ENCODE peak calls at places on chromosome 18, in nine cellular contexts. W is natural killer cell; B is LoVo; K is AG04450; S is HFFc6; P is mucosa of gallbladder; R is stimulated activated CD4-positive, alpha-beta T cell treated with anti-CD3 and anti-CD28 coated beads, Interleukin-4, amount 100 ng/mL, for 1 hour; I is activated naive CD8-positive, alpha-beta T cell treated with anti-CD3 and anti-CD28 coated beads, Interleukin-2, amount 50 U/mL, for 24 hours; Y is thyroid gland. U is an unnamed sample.

GRCh38 chr18:48902023-48902855 is 48.5 kb downstream of the SMAD7 start:
- DNase-seq in W (no peak), B (peak; percentile 78), K (peak; percentile 78), S (peak; percentile 83), P (peak; percentile 85), R (no peak), I (no peak), Y (peak; percentile 92), U (peak; percentile 87)

GRCh38 chr18:4636957-4637356 is 181.8 kb upstream of the DLGAP1 start:
- DNase-seq in W (no peak), B (no peak), K (no peak), S (no peak), P (no peak), R (no peak), I (no peak), Y (peak; percentile 2), U (no peak)

GRCh38 chr18:58285731-58286130 is 241.7 kb downstream of the NEDD4L start:
- DNase-seq in W (no peak), B (no peak), K (no peak), S (no peak), P (no peak), R (no peak), I (no peak), Y (no peak), U (no peak)

GRCh38 chr18:77058186-77058847 is 74.3 kb downstream of the MBP start:
- DNase-seq in W (no peak), B (no peak), K (no peak), S (no peak), P (no peak), R (no peak), I (no peak), Y (no peak), U (no peak)

GRCh38 chr18:36572135-36572856 is 256.5 kb downstream of the TPGS2 start:
- DNase-seq in W (no peak), B (peak; percentile 28), K (no peak), S (peak; percentile 43), P (peak; percentile 47), R (no peak), I (peak; percentile 10), Y (peak; percentile 63), U (peak; percentile 68)

GRCh38 chr18:62938006-62938405 is 222.7 kb downstream of the PHLPP1 start:
- DNase-seq in W (no peak), B (no peak), K (peak; percentile 32), S (peak; percentile 57), P (no peak), R (no peak), I (no peak), Y (no peak), U (peak; percentile 77)

GRCh38 chr18:61998957-61999356 is 106.2 kb upstream of the RNF152 start:
- DNase-seq in W (no peak), B (no peak), K (peak; percentile 69), S (peak; percentile 92), P (no peak), R (no peak), I (no peak), Y (no peak), U (peak; percentile 97)

GRCh38 chr18:45304558-45304957 is 310.7 kb upstream of the SLC14A2 start:
- DNase-seq in W (no peak), B (no peak), K (no peak), S (no peak), P (no peak), R (no peak), I (no peak), Y (no peak), U (no peak)

GRCh38 chr18:37847544-37847943 is 281.9 kb upstream of the CELF4 start:
- DNase-seq in W (no peak), B (no peak), K (no peak), S (no peak), P (no peak), R (no peak), I (no peak), Y (no peak), U (no peak)

GRCh38 chr18:12282436-12283039 is 25.5 kb upstream of the TUBB6 start:
- DNase-seq in W (no peak), B (no peak), K (peak; percentile 54), S (peak; percentile 93), P (no peak), R (no peak), I (no peak), Y (no peak), U (peak; percentile 97)

GRCh38 chr18:43170586-43170985 is 55.1 kb upstream of the RIT2 start:
- DNase-seq in W (no peak), B (no peak), K (no peak), S (no peak), P (no peak), R (no peak), I (no peak), Y (no peak), U (no peak)

GRCh38 chr18:37578182-37578678 is 12.6 kb upstream of the CELF4 start:
- DNase-seq in W (no peak), B (no peak), K (no peak), S (no peak), P (no peak), R (no peak), I (no peak), Y (no peak), U (no peak)

GRCh38 chr18:7390731-7391492 is 160.0 kb downstream of the LRRC30 start:
- DNase-seq in W (no peak), B (no peak), K (no peak), S (no peak), P (no peak), R (no peak), I (no peak), Y (no peak), U (no peak)

GRCh38 chr18:4869101-4869500 is 328.0 kb downstream of the AKAIN1 start:
- DNase-seq in W (no peak), B (no peak), K (no peak), S (no peak), P (no peak), R (no peak), I (no peak), Y (no peak), U (no peak)

GRCh38 chr18:57561728-57562423 is 24.6 kb downstream of the FECH start:
- DNase-seq in W (no peak), B (peak; percentile 63), K (no peak), S (peak; percentile 46), P (no peak), R (no peak), I (peak; percentile 16), Y (no peak), U (peak; percentile 56)

GRCh38 chr18:10078053-10078452 is 164.2 kb downstream of the VAPA start:
- DNase-seq in W (no peak), B (no peak), K (no peak), S (no peak), P (peak; percentile 77), R (no peak), I (no peak), Y (no peak), U (no peak)

GRCh38 chr18:79796016-79796415 is 1.7 kb upstream of the KCNG2 start:
- DNase-seq in W (no peak), B (no peak), K (no peak), S (no peak), P (no peak), R (no peak), I (no peak), Y (no peak), U (no peak)

GRCh38 chr18:3032721-3033120 is 19.8 kb upstream of the LPIN2 start:
- DNase-seq in W (no peak), B (no peak), K (no peak), S (no peak), P (no peak), R (no peak), I (no peak), Y (no peak), U (peak; percentile 67)

GRCh38 chr18:59052965-59053960 is 86.4 kb upstream of the SEC11C start:
- DNase-seq in W (no peak), B (no peak), K (no peak), S (peak; percentile 9), P (peak; percentile 25), R (no peak), I (no peak), Y (peak; percentile 65), U (peak; percentile 83)

U was measured in EH.